ENCODE peak calls at places on chromosomes 6 and 20, in four cellular contexts. Q is RWPE1; X is naive thymus-derived CD4-positive, alpha-beta T cell; R is astrocyte of the cerebellum. K is an unnamed sample.
A peak's percentile ranks its signal among the peaks of the same experiment; 100 is the strongest.

GRCh38 chr6:145690969-145691368 is 44.4 kb downstream of the EPM2A start:
- DNase-seq in Q (no peak), X (no peak), R (no peak), K (no peak)

GRCh38 chr6:49430187-49430586 is 32.9 kb downstream of the MMUT start:
- DNase-seq in Q (no peak), X (no peak), R (no peak), K (no peak)

GRCh38 chr6:109303647-109304283 is 78.5 kb downstream of the CD164 start:
- DNase-seq in Q (no peak), X (no peak), R (no peak), K (no peak)

GRCh38 chr20:23446505-23446904 is 6.2 kb downstream of the CST11 start:
- DNase-seq in Q (no peak), X (no peak), R (no peak), K (peak; percentile 78)

GRCh38 chr6:108862479-108863191 is 14.4 kb downstream of the ARMC2 start:
- DNase-seq in Q (no peak), X (no peak), R (no peak), K (no peak)

GRCh38 chr20:16575390-16576140 is 2.3 kb upstream of the KIF16B start:
- DNase-seq in Q (no peak), X (no peak), R (no peak), K (no peak)

GRCh38 chr6:31785475-31785874 is 8.3 kb upstream of the VWA7 start:
- DNase-seq in Q (no peak), X (no peak), R (no peak), K (no peak)

GRCh38 chr20:42179768-42180167 is 561.6 kb upstream of the CHD6 start:
- DNase-seq in Q (no peak), X (no peak), R (no peak), K (no peak)

GRCh38 chr6:137820425-137820824 is 46.6 kb upstream of the TNFAIP3 start:
- DNase-seq in Q (no peak), X (no peak), R (no peak), K (no peak)

GRCh38 chr20:53850318-53850717 is 220.1 kb downstream of the BCAS1 start:
- DNase-seq in Q (no peak), X (no peak), R (no peak), K (no peak)

GRCh38 chr20:14951707-14952106 is 614.3 kb upstream of the FLRT3 start:
- DNase-seq in Q (peak; percentile 56), X (no peak), R (no peak), K (peak; percentile 59)

GRCh38 chr6:45116714-45117410 is 211.3 kb upstream of the RUNX2 start:
- DNase-seq in Q (no peak), X (no peak), R (peak; percentile 56), K (peak; percentile 8)

GRCh38 chr6:83511901-83512681 is at the start of gene PRSS35:
- DNase-seq in Q (peak; percentile 29), X (no peak), R (no peak), K (peak; percentile 61)

GRCh38 chr20:57020364-57020763 is 246.1 kb downstream of the BMP7 start:
- DNase-seq in Q (no peak), X (no peak), R (no peak), K (no peak)

GRCh38 chr20:1993986-1994385 is at the start of gene PDYN:
- DNase-seq in Q (no peak), X (no peak), R (no peak), K (no peak)

GRCh38 chr6:392441-393390 is 1.2 kb downstream of the IRF4 start:
- DNase-seq in Q (no peak), X (peak; percentile 36), R (no peak), K (no peak)

GRCh38 chr6:157106487-157106886 is 216.8 kb downstream of the TMEM242 start:
- DNase-seq in Q (peak; percentile 89), X (no peak), R (no peak), K (peak; percentile 74)

GRCh38 chr6:55578537-55579363 is at the start of gene HMGCLL1:
- DNase-seq in Q (peak; percentile 41), X (no peak), R (no peak), K (peak; percentile 10)

GRCh38 chr6:99592900-99593299 is 13.7 kb upstream of the PRDM13 start:
- DNase-seq in Q (no peak), X (no peak), R (no peak), K (peak; percentile 78)

GRCh38 chr6:35419431-35419830 is 32.7 kb upstream of the FANCE start:
- DNase-seq in Q (no peak), X (peak; percentile 41), R (no peak), K (no peak)

GRCh38 chr6:39731565-39731964 is 6.4 kb upstream of the KIF6 start:
- DNase-seq in Q (no peak), X (no peak), R (peak; percentile 0), K (peak; percentile 6)

GRCh38 chr6:111980168-111980567 is 73.7 kb upstream of the CCN6 start:
- DNase-seq in Q (no peak), X (no peak), R (no peak), K (no peak)

GRCh38 chr6:5723905-5724691 is 282.6 kb downstream of the NRN1 start:
- DNase-seq in Q (no peak), X (peak; percentile 4), R (no peak), K (no peak)

GRCh38 chr6:163634514-163635171 is 220.1 kb downstream of the QKI start:
- DNase-seq in Q (peak; percentile 55), X (no peak), R (no peak), K (peak; percentile 89)

GRCh38 chr6:13661647-13662046 is 46.5 kb downstream of the NOL7 start:
- DNase-seq in Q (no peak), X (no peak), R (no peak), K (no peak)

GRCh38 chr20:47999166-47999565 is 213.9 kb upstream of the SULF2 start:
- DNase-seq in Q (peak; percentile 47), X (no peak), R (no peak), K (peak; percentile 38)

GRCh38 chr6:34912715-34913464 is 23.8 kb downstream of the ANKS1A start:
- DNase-seq in Q (peak; percentile 55), X (peak; percentile 56), R (peak; percentile 86), K (peak; percentile 52)